ENCODE peak calls at places on chromosomes 1 and 21, in four cellular contexts. I, A, W and S are unnamed samples.

GRCh38 chr21:41403331-41403730 is 22.7 kb upstream of the MX1 start:
- ATAC-seq in I (no peak), A (no peak), W (no peak), S (no peak)

GRCh38 chr1:33008051-33008914 is 28.4 kb downstream of the AK2 start:
- ATAC-seq in I (no peak), A (peak), W (no peak), S (no peak)

GRCh38 chr1:211420389-211420788 is 71.6 kb downstream of the RD3 start:
- ATAC-seq in I (no peak), A (no peak), W (no peak), S (no peak)

GRCh38 chr1:200118779-200119505 is 91.4 kb downstream of the NR5A2 start:
- ATAC-seq in I (no peak), A (peak), W (no peak), S (no peak)

GRCh38 chr1:37676281-37677243 is 15.8 kb upstream of the CDCA8 start:
- ATAC-seq in I (no peak), A (no peak), W (peak), S (peak)

GRCh38 chr21:38798481-38798882 is 7.2 kb upstream of the ETS2 start:
- ATAC-seq in I (no peak), A (no peak), W (no peak), S (peak)

GRCh38 chr21:19684328-19684727 is 1280.7 kb upstream of the TMPRSS15 start:
- ATAC-seq in I (no peak), A (no peak), W (no peak), S (peak)

GRCh38 chr1:217540321-217540720 is 90.6 kb downstream of the GPATCH2 start:
- ATAC-seq in I (no peak), A (no peak), W (no peak), S (no peak)

GRCh38 chr1:101356604-101357443 is 120.0 kb downstream of the S1PR1 start:
- ATAC-seq in I (no peak), A (no peak), W (no peak), S (no peak)